ENCODE peak calls at places on chromosomes 16 and 17, in four cellular contexts. H, I, Z and V are unnamed samples.

GRCh38 chr17:76519048-76519614 is 17.9 kb upstream of the RHBDF2 start:
- DNase-seq in Z (no peak), H (no peak), I (no peak), V (no peak)

GRCh38 chr17:27651411-27652345 is 20.7 kb downstream of the LGALS9 start:
- DNase-seq in H (peak; percentile 64), I (peak; percentile 60), Z (peak; percentile 20), V (no peak)

GRCh38 chr16:87076950-87077749 is 240.0 kb downstream of the C16orf95 start:
- DNase-seq in H (peak; percentile 13), I (peak; percentile 79), Z (no peak), V (peak; percentile 35)

GRCh38 chr16:3536271-3536671 is 35.5 kb downstream of the CLUAP1 start:
- DNase-seq in H (no peak), I (no peak), Z (no peak), V (no peak)

GRCh38 chr16:75580-76501 is 2.2 kb upstream of the MPG start:
- DNase-seq in Z (no peak), H (no peak), I (no peak), V (no peak)

GRCh38 chr17:34307110-34307509 is 12.1 kb upstream of the CCL8 start:
- DNase-seq in Z (no peak), H (no peak), I (no peak), V (no peak)

GRCh38 chr16:51550785-51551184 is 399.7 kb upstream of the SALL1 start:
- DNase-seq in H (no peak), I (no peak), Z (no peak), V (no peak)

GRCh38 chr17:42414782-42415409 is 8.2 kb downstream of the CAVIN1 start:
- DNase-seq in H (peak; percentile 48), I (no peak), Z (peak; percentile 38), V (no peak)

GRCh38 chr17:81707725-81708646 is 4.1 kb upstream of the SLC25A10 start:
- DNase-seq in H (no peak), Z (no peak), I (no peak), V (no peak)

GRCh38 chr16:26214694-26215093 is 522.9 kb downstream of the HS3ST4 start:
- DNase-seq in H (no peak), I (no peak), Z (no peak), V (no peak)

GRCh38 chr16:82835487-82836160 is 208.9 kb downstream of the CDH13 start:
- DNase-seq in H (no peak), Z (no peak), I (no peak), V (no peak)

GRCh38 chr16:3076577-3076976 is 11.1 kb downstream of the IL32 start:
- DNase-seq in Z (no peak), H (no peak), I (no peak), V (no peak)

GRCh38 chr16:63752347-63752746 is 1369.5 kb downstream of the CDH11 start:
- DNase-seq in Z (no peak), H (no peak), I (no peak), V (no peak)

GRCh38 chr16:85648070-85648714 is 35.1 kb downstream of the GSE1 start:
- DNase-seq in H (no peak), Z (no peak), I (no peak), V (no peak)